ENCODE peak calls at places on chromosomes 4 and X, in seven cellular contexts. B is MM.1S, V is AG10803, J is fibroblast of pulmonary artery, G is GM06990, X is A549, W is kidney epithelial cell. C is an unnamed sample.

GRCh38 chr4:83516042-83516772 is 19.7 kb upstream of the GPAT3 start:
- DNase-seq in B (no peak), V (peak; percentile 60), J (peak; percentile 32), G (no peak), X (no peak), W (peak; percentile 69), C (peak; percentile 93)

GRCh38 chr4:185597532-185598188 is 62.4 kb upstream of the PDLIM3 start:
- DNase-seq in B (peak; percentile 77), V (peak; percentile 73), J (peak; percentile 91), G (peak; percentile 20), X (peak; percentile 35), W (peak; percentile 31), C (peak; percentile 86)

GRCh38 chr4:38563703-38564490 is 100.1 kb upstream of the KLF3 start:
- DNase-seq in B (no peak), V (no peak), J (peak; percentile 11), G (no peak), X (no peak), W (no peak), C (no peak)

GRCh38 chr4:151960449-151961246 is 199.8 kb upstream of the GATB start:
- DNase-seq in B (no peak), V (no peak), J (no peak), G (no peak), X (no peak), W (no peak), C (no peak)

GRCh38 chrX:105822138-105823091 is at the start of gene NRK:
- DNase-seq in B (no peak), V (no peak), J (peak; percentile 11), G (no peak), X (no peak), W (no peak), C (no peak)

GRCh38 chrX:11683057-11683456 is 17.3 kb upstream of the ARHGAP6 start:
- DNase-seq in B (no peak), V (no peak), J (no peak), G (no peak), X (no peak), W (no peak), C (no peak)

GRCh38 chrX:47796433-47796906 is 40.2 kb upstream of the ZNF81 start:
- DNase-seq in B (no peak), V (peak; percentile 23), J (peak; percentile 76), G (no peak), X (no peak), W (no peak), C (peak; percentile 64)

GRCh38 chr4:83075271-83075670 is 39.3 kb downstream of the PLAC8 start:
- DNase-seq in B (no peak), V (peak; percentile 57), J (no peak), G (no peak), X (no peak), W (no peak), C (peak; percentile 26)

GRCh38 chr4:76601791-76602190 is 166.8 kb downstream of the SHROOM3 start:
- DNase-seq in B (peak; percentile 44), V (peak; percentile 89), J (peak; percentile 83), G (no peak), X (no peak), W (no peak), C (peak; percentile 80)

GRCh38 chr4:142348489-142349076 is 497.5 kb downstream of the INPP4B start:
- DNase-seq in B (no peak), V (no peak), J (no peak), G (no peak), X (no peak), W (no peak), C (no peak)

GRCh38 chr4:5631352-5632042 is 76.9 kb downstream of the EVC2 start:
- DNase-seq in B (no peak), V (no peak), J (no peak), G (no peak), X (no peak), W (no peak), C (peak; percentile 14)

GRCh38 chr4:76590847-76591281 is 155.8 kb downstream of the SHROOM3 start:
- DNase-seq in B (no peak), V (peak; percentile 87), J (peak; percentile 23), G (no peak), X (no peak), W (no peak), C (peak; percentile 28)

GRCh38 chr4:42048394-42048793 is 58.1 kb downstream of the SLC30A9 start:
- DNase-seq in B (no peak), V (peak; percentile 38), J (peak; percentile 72), G (no peak), X (peak; percentile 8), W (peak; percentile 21), C (peak; percentile 75)

GRCh38 chrX:11499076-11500044 is 166.4 kb downstream of the ARHGAP6 start:
- DNase-seq in B (no peak), V (peak; percentile 42), J (peak; percentile 79), G (no peak), X (no peak), W (no peak), C (peak; percentile 78)

GRCh38 chrX:154378059-154378798 is 866 bp upstream of the EMD start:
- DNase-seq in B (no peak), V (peak; percentile 59), J (peak; percentile 54), G (no peak), X (peak; percentile 55), W (no peak), C (no peak)

GRCh38 chr4:64799751-64800150 is 390.5 kb upstream of the TECRL start:
- DNase-seq in B (no peak), V (no peak), J (no peak), G (no peak), X (no peak), W (no peak), C (no peak)

GRCh38 chr4:875818-876423 is 50.0 kb upstream of the CPLX1 start:
- DNase-seq in B (no peak), V (no peak), J (no peak), G (no peak), X (no peak), W (no peak), C (no peak)

GRCh38 chr4:878796-879729 is 53.1 kb downstream of the GAK start:
- DNase-seq in B (no peak), V (no peak), J (no peak), G (no peak), X (no peak), W (no peak), C (no peak)

GRCh38 chr4:877502-877901 is 51.6 kb upstream of the CPLX1 start:
- DNase-seq in B (no peak), V (no peak), J (no peak), G (no peak), X (no peak), W (no peak), C (no peak)

GRCh38 chr4:874971-875817 is 49.3 kb upstream of the CPLX1 start:
- DNase-seq in B (no peak), V (no peak), J (no peak), G (no peak), X (no peak), W (no peak), C (no peak)

DNA sequence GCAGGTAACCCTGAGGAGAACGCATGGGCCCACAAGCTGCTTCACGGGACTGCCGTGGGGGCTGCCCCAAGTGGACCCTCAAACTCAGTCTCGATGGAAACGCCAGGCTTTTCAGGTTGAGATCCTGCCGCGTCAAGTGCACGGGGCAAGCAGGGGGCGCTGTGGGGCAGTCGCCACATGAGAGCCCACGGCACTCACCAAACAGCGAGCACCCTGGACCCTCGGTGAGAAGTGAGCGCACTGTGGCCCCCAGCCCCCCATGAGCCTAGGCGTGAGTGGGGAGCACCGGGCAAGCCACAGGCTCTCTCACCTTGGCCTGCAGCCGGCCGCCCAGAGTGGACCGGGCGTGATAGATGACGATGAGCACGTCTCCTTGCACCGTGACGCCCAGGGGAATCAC is 50.9 kb upstream of the CPLX1 start:
- DNase-seq in B (no peak), V (no peak), J (no peak), G (no peak), X (no peak), W (no peak), C (no peak)
- TF ChIP-seq CTCF in B (no peak), V (no peak), J (peak; percentile 10), G (peak; percentile 27), X (no peak), W (peak; percentile 11), C (no peak)

GRCh38 chr4:24234288-24234848 is 344.5 kb upstream of the PPARGC1A start:
- DNase-seq in B (no peak), V (no peak), J (no peak), G (no peak), X (no peak), W (no peak), C (no peak)
- H3K4me3 ChIP-seq in B (no peak overlapping the region), V (no peak overlapping the region), J (no peak overlapping the region), G (no peak overlapping the region), X (no peak overlapping the region), W (no peak overlapping the region), C (no peak overlapping the region)

DNA sequence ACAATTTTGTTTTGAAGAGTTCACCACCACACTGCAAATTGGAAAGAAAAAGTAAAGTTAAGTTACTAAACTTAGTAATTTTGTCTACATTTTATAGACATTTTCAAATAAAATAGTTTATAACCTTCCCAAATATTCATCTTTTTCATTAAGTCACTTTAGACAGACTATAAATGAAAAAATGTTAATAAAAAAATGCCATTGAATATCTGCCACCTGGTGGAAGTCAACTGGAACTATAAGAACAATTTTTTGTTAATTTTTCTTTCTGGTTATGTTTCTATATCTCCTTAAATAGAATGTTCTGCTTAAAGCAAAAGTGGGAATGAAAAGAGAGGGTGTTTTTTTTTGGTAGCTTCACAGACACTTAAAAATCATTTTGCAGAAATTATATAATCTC is 534.4 kb upstream of the PCDH10 start:
- DNase-seq in B (no peak), V (no peak), J (peak; percentile 29), G (no peak), X (no peak), W (no peak), C (peak; percentile 28)
- TF ChIP-seq CTCF in B (peak; percentile 41), V (peak; percentile 15), J (peak; percentile 45), G (no peak), X (no peak), W (peak; percentile 28), C (peak; percentile 36)

GRCh38 chr4:3269105-3269927 is 20.4 kb downstream of the MSANTD1 start:
- DNase-seq in B (no peak), V (no peak), J (no peak), G (no peak), X (no peak), W (no peak), C (no peak)
- H3K4me3 ChIP-seq in B (no peak overlapping the region), V (no peak overlapping the region), J (no peak overlapping the region), G (no peak overlapping the region), X (no peak overlapping the region), W (no peak overlapping the region), C (no peak overlapping the region)

GRCh38 chrX:119682019-119682989 is 10.7 kb downstream of the SEPTIN6 start:
- DNase-seq in B (peak; percentile 74), V (no peak), J (no peak), G (peak; percentile 58), X (no peak), W (no peak), C (no peak)
- TF ChIP-seq CTCF in B (no peak), V (no peak), J (no peak), G (no peak), X (no peak), W (no peak), C (no peak)

GRCh38 chr4:140296871-140297570 is 76.4 kb upstream of the SCOC start:
- DNase-seq in B (no peak), V (no peak), J (no peak), G (no peak), X (no peak), W (no peak), C (no peak)
- H3K4me3 ChIP-seq in B (no peak overlapping the region), V (no peak overlapping the region), J (no peak overlapping the region), G (no peak overlapping the region), X (no peak overlapping the region), W (no peak overlapping the region), C (no peak overlapping the region)